ENCODE peak calls at places on chromosomes 5 and 9, in six cellular contexts. V is activated gamma-delta T cell treated with Interleukin-2 at 50 U/mL for 16 hours; M is astrocyte of the spinal cord; P is MM.1S; J is stimulated activated CD4-positive, alpha-beta T cell treated with anti-CD3 and anti-CD28 coated beads, TNF-alpha, amount 100 ng/mL, for 1 hour; C is GM12865. K is an unnamed sample.

GRCh38 chr5:179729303-179729702 is 3.3 kb upstream of the MAML1 start:
- DNase-seq in V (no peak), M (no peak), P (no peak), J (no peak), C (no peak), K (no peak)

GRCh38 chr5:35029333-35029732 is 18.4 kb downstream of the AGXT2 start:
- DNase-seq in V (no peak), M (peak; percentile 85), P (no peak), J (no peak), C (no peak), K (peak; percentile 79)

GRCh38 chr5:55211184-55211874 is 15.8 kb downstream of the MCIDAS start:
- DNase-seq in V (no peak), M (no peak), P (no peak), J (no peak), C (no peak), K (no peak)

GRCh38 chr5:142814122-142814521 is 43.9 kb downstream of the ARHGAP26 start:
- DNase-seq in V (no peak), M (no peak), P (no peak), J (no peak), C (no peak), K (no peak)

GRCh38 chr5:136374003-136374402 is 8.7 kb upstream of the TRPC7 start:
- DNase-seq in V (no peak), M (no peak), P (no peak), J (no peak), C (peak; percentile 42), K (no peak)

GRCh38 chr5:14364576-14365472 is 216.8 kb upstream of the OTULINL start:
- DNase-seq in V (no peak), M (no peak), P (no peak), J (no peak), C (no peak), K (no peak)

GRCh38 chr5:135320718-135321484 is 78.1 kb downstream of the MACROH2A1 start:
- DNase-seq in V (no peak), M (no peak), P (no peak), J (no peak), C (no peak), K (no peak)

GRCh38 chr5:850511-851006 is at the start of gene ZDHHC11:
- DNase-seq in V (peak; percentile 0), M (no peak), P (no peak), J (no peak), C (no peak), K (no peak)

GRCh38 chr9:89759563-89759962 is 154.8 kb downstream of the GADD45G start:
- DNase-seq in V (no peak), M (no peak), P (no peak), J (no peak), C (no peak), K (no peak)

GRCh38 chr5:65855758-65856157 is 70.6 kb upstream of the ERBIN start:
- DNase-seq in V (no peak), M (no peak), P (no peak), J (no peak), C (no peak), K (no peak)

GRCh38 chr5:163460562-163461176 is at the start of gene HMMR:
- DNase-seq in V (no peak), M (no peak), P (peak; percentile 33), J (no peak), C (peak; percentile 51), K (peak; percentile 33)

GRCh38 chr9:23824241-23825142 is 1.5 kb downstream of the ELAVL2 start:
- DNase-seq in V (no peak), M (peak; percentile 60), P (no peak), J (no peak), C (no peak), K (peak; percentile 36)

GRCh38 chr9:134624119-134624826 is 17.3 kb upstream of the COL5A1 start:
- DNase-seq in V (no peak), M (peak; percentile 22), P (no peak), J (no peak), C (no peak), K (peak; percentile 47)

GRCh38 chr5:127028822-127029457 is 1.4 kb downstream of the MARCHF3 start:
- DNase-seq in V (no peak), M (peak; percentile 22), P (no peak), J (no peak), C (no peak), K (peak; percentile 30)

GRCh38 chr9:72704688-72705375 is 183.4 kb downstream of the TMC1 start:
- DNase-seq in V (no peak), M (no peak), P (no peak), J (no peak), C (peak; percentile 33), K (no peak)

GRCh38 chr9:70060148-70060882 is 16.7 kb downstream of the MAMDC2 start:
- DNase-seq in V (no peak), M (no peak), P (no peak), J (no peak), C (no peak), K (no peak)

GRCh38 chr5:162752612-162753011 is 684.8 kb upstream of the CCNG1 start:
- DNase-seq in V (no peak), M (no peak), P (no peak), J (no peak), C (no peak), K (no peak)

GRCh38 chr9:111034573-111035539 is 3.4 kb downstream of the LPAR1 start:
- DNase-seq in V (no peak), M (no peak), P (no peak), J (no peak), C (no peak), K (peak; percentile 66)